ENCODE peak calls at places on chromosome 17, in four cellular contexts. One of them, this sample, is unnamed.
A peak's percentile ranks its signal among the peaks of the same experiment; 100 is the strongest.

GRCh38 chr17:40306395-40306794 is 2.6 kb upstream of the RARA start:
- DNase-seq in K562: no peak
- DNase-seq in SK-N-SH: peak; percentile 9
- DNase-seq in HepG2: no peak
- DNase-seq in this sample: no peak

GRCh38 chr17:58575511-58575910 is 61.1 kb upstream of the MTMR4 start:
- DNase-seq in HepG2: no peak
- DNase-seq in SK-N-SH: no peak
- DNase-seq in K562: no peak
- DNase-seq in this sample: no peak

GRCh38 chr17:975321-975982 is 4.1 kb downstream of the NXN start:
- DNase-seq in K562: no peak
- DNase-seq in HepG2: no peak
- DNase-seq in SK-N-SH: peak; percentile 28
- DNase-seq in this sample: no peak

GRCh38 chr17:79690988-79691836 is 39.5 kb upstream of the ENPP7 start:
- DNase-seq in SK-N-SH: no peak
- DNase-seq in K562: no peak
- DNase-seq in HepG2: no peak
- DNase-seq in this sample: no peak

GRCh38 chr17:12463102-12463501 is 202.6 kb upstream of the MYOCD start:
- DNase-seq in SK-N-SH: no peak
- DNase-seq in K562: no peak
- DNase-seq in HepG2: no peak
- DNase-seq in this sample: no peak

GRCh38 chr17:61831099-61831498 is 32.2 kb downstream of the BRIP1 start:
- DNase-seq in HepG2: no peak
- DNase-seq in K562: no peak
- DNase-seq in SK-N-SH: no peak
- DNase-seq in this sample: no peak

GRCh38 chr17:38914741-38915638 is 10.4 kb upstream of the LASP1NB start:
- DNase-seq in HepG2: peak; percentile 93
- DNase-seq in K562: peak; percentile 36
- DNase-seq in SK-N-SH: peak; percentile 67
- DNase-seq in this sample: peak; percentile 62

GRCh38 chr17:82729479-82730260 is 5.7 kb upstream of the FN3K start:
- DNase-seq in HepG2: no peak
- DNase-seq in SK-N-SH: no peak
- DNase-seq in K562: no peak
- DNase-seq in this sample: no peak

GRCh38 chr17:42760652-42761581 is at the start of gene RAMP2:
- DNase-seq in SK-N-SH: peak; percentile 84
- DNase-seq in K562: no peak
- DNase-seq in HepG2: no peak
- DNase-seq in this sample: peak; percentile 51

GRCh38 chr17:45722161-45722560 is 62.0 kb upstream of the CRHR1 start:
- DNase-seq in K562: peak; percentile 35
- DNase-seq in SK-N-SH: peak; percentile 76
- DNase-seq in HepG2: peak; percentile 58
- DNase-seq in this sample: peak; percentile 79

GRCh38 chr17:4497101-4497824 is 1.4 kb upstream of the SPNS2 start:
- DNase-seq in K562: no peak
- DNase-seq in HepG2: no peak
- DNase-seq in SK-N-SH: no peak
- DNase-seq in this sample: no peak

GRCh38 chr17:30332057-30332542 is 1.8 kb downstream of the TMIGD1 start:
- DNase-seq in HepG2: peak; percentile 88
- DNase-seq in K562: no peak
- DNase-seq in SK-N-SH: no peak
- DNase-seq in this sample: no peak

GRCh38 chr17:48530887-48531272 is at the start of gene HOXB1:
- DNase-seq in SK-N-SH: no peak
- DNase-seq in K562: no peak
- DNase-seq in HepG2: no peak
- DNase-seq in this sample: peak; percentile 63

GRCh38 chr17:42227849-42228696 is 33.8 kb upstream of the GHDC start:
- DNase-seq in K562: no peak
- DNase-seq in SK-N-SH: no peak
- DNase-seq in HepG2: no peak
- DNase-seq in this sample: no peak

GRCh38 chr17:34009946-34010345 is 245.1 kb upstream of the CCL2 start:
- DNase-seq in HepG2: no peak
- DNase-seq in SK-N-SH: no peak
- DNase-seq in K562: no peak
- DNase-seq in this sample: no peak

GRCh38 chr17:66123163-66123562 is 68.8 kb downstream of the CEP112 start:
- DNase-seq in HepG2: no peak
- DNase-seq in SK-N-SH: no peak
- DNase-seq in K562: no peak
- DNase-seq in this sample: no peak

GRCh38 chr17:79065105-79065670 is 9.4 kb upstream of the ENGASE start:
- DNase-seq in HepG2: peak; percentile 43
- DNase-seq in SK-N-SH: no peak
- DNase-seq in K562: peak; percentile 62
- DNase-seq in this sample: peak; percentile 70

GRCh38 chr17:71024172-71024571 is 854.8 kb downstream of the KCNJ2 start:
- DNase-seq in K562: no peak
- DNase-seq in HepG2: no peak
- DNase-seq in SK-N-SH: no peak
- DNase-seq in this sample: no peak

GRCh38 chr17:16425698-16426659 is 10.6 kb downstream of the TRPV2 start:
- DNase-seq in HepG2: peak; percentile 59
- DNase-seq in SK-N-SH: no peak
- DNase-seq in K562: no peak
- DNase-seq in this sample: no peak

DNA sequence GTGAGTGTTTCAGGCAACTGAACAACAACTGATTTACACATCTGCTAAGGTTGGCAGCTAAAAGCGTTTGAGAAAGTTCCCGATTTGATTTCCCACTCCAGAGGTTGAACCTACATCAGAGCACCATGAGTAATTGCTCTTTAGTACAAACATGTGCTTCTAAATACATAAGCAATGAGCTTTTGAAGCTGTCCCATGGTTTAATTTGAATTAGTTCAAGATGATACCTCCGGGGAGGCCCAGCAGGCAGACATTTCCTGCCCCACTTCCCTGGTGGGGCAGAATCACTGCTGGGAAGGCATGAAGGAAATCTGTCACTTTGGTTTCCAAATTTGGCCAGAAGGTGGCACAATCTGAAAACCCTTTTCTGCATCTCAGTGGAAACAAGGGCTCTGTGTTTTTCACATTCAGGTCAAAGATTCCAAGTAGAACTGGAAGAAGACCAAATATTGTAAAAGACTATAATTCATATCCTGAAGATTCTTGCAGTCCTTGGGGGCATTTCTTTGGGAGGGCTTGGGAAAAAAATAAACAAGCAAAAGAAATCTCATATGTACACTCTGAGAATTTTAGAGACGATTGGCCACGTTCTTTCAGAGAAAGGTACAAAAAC is 176.2 kb upstream of the FAM20A start:
- DNase-seq in K562: peak; percentile 27
- DNase-seq in SK-N-SH: peak; percentile 48
- DNase-seq in HepG2: peak; percentile 88
- DNase-seq in this sample: peak; percentile 41
- TF ChIP-seq FOXJ3 in K562: no peak
- TF ChIP-seq FOXJ3 in SK-N-SH: no peak
- TF ChIP-seq FOXJ3 in HepG2: peak; percentile 66
- TF ChIP-seq FOXJ3 in this sample: no peak

DNA sequence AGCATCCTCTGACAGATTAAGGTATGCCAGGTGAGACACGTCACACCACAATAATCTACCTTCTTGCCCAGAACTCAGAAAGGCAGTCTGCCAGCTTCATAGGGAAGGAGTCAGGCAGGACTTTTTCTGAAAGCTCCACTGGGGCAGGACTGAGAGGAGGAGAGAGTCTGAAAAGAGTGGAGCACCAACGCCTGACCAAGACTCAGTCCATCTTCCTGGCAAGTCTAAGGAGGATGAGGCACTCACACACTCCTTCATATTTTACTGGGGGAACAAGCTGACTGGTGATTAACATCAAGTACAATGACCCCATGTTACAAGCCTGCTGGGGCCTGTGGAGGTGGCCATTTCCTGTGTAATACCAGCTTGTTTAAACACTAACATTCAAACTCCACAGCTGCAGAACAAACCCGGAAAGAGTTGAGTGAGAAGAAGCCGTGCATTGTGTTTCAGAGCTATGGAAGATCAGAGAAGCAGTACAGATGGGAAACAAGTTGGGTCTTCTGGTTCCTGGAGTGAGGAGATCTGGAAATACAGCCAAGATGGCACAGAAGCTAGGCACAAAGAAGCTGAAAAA is 122.4 kb downstream of the HIC1 start:
- DNase-seq in K562: no peak
- DNase-seq in SK-N-SH: no peak
- DNase-seq in HepG2: peak; percentile 80
- DNase-seq in this sample: no peak
- TF ChIP-seq USF2 in K562: no peak
- TF ChIP-seq USF2 in SK-N-SH: no peak
- TF ChIP-seq USF2 in HepG2: no peak
- TF ChIP-seq USF2 in this sample: no peak

GRCh38 chr17:8224891-8225812 is 14.8 kb upstream of the AURKB start:
- DNase-seq in HepG2: no peak
- DNase-seq in SK-N-SH: no peak
- DNase-seq in K562: no peak
- DNase-seq in this sample: no peak

GRCh38 chr17:8221663-8222379 is 11.4 kb upstream of the AURKB start:
- DNase-seq in K562: peak; percentile 17
- DNase-seq in HepG2: no peak
- DNase-seq in SK-N-SH: peak; percentile 60
- DNase-seq in this sample: peak; percentile 89

GRCh38 chr17:8222380-8222629 is 11.9 kb upstream of the AURKB start:
- DNase-seq in HepG2: peak; percentile 86
- DNase-seq in SK-N-SH: no peak
- DNase-seq in K562: peak; percentile 45
- DNase-seq in this sample: no peak

GRCh38 chr17:8222630-8223355 is 12.4 kb upstream of the AURKB start:
- DNase-seq in SK-N-SH: peak; percentile 76
- DNase-seq in K562: peak; percentile 55
- DNase-seq in HepG2: peak; percentile 88
- DNase-seq in this sample: peak; percentile 95

GRCh38 chr17:8223356-8224063 is 13.1 kb upstream of the AURKB start:
- DNase-seq in SK-N-SH: peak; percentile 54
- DNase-seq in HepG2: peak; percentile 79
- DNase-seq in K562: peak; percentile 55
- DNase-seq in this sample: peak; percentile 77
- TF ChIP-seq FOXJ3 in SK-N-SH: no peak
- TF ChIP-seq FOXJ3 in HepG2: no peak
- TF ChIP-seq FOXJ3 in K562: no peak
- TF ChIP-seq FOXJ3 in this sample: no peak

DNA sequence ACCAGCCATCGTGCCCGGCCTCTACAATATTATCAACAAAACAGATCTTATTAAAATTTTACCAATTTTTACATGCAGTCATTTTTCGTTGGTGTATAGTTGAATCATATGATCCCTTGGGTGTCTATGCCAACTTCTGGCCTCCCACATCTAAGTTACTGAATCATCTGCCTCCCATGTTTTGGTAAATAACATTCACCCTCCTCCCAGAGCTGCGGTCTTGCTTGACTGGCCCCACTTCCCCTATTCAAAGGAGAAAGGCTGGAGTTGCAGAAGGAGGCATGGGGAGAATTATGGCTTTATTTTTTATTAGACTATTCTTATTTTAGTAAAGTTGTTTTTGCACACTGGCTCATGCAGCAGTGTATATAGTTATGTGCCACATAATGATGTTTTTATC is 18.5 kb upstream of the CCL23 start:
- DNase-seq in HepG2: no peak
- DNase-seq in K562: no peak
- DNase-seq in SK-N-SH: no peak
- DNase-seq in this sample: no peak
- TF ChIP-seq USF2 in HepG2: no peak
- TF ChIP-seq USF2 in K562: no peak
- TF ChIP-seq USF2 in SK-N-SH: no peak
- TF ChIP-seq USF2 in this sample: no peak

GRCh38 chr17:31582151-31582907 is 190.9 kb downstream of the RAB11FIP4 start:
- DNase-seq in K562: no peak
- DNase-seq in HepG2: no peak
- DNase-seq in SK-N-SH: no peak
- DNase-seq in this sample: no peak

GRCh38 chr17:31579265-31579664 is 187.8 kb downstream of the RAB11FIP4 start:
- DNase-seq in SK-N-SH: peak; percentile 77
- DNase-seq in K562: no peak
- DNase-seq in HepG2: no peak
- DNase-seq in this sample: no peak

GRCh38 chr17:31580331-31581021 is 189.0 kb downstream of the RAB11FIP4 start:
- DNase-seq in HepG2: no peak
- DNase-seq in K562: no peak
- DNase-seq in SK-N-SH: no peak
- DNase-seq in this sample: no peak

GRCh38 chr17:31581491-31581890 is 190.0 kb downstream of the RAB11FIP4 start:
- DNase-seq in K562: no peak
- DNase-seq in SK-N-SH: no peak
- DNase-seq in HepG2: no peak
- DNase-seq in this sample: no peak

GRCh38 chr17:31581022-31581483 is 189.6 kb downstream of the RAB11FIP4 start:
- DNase-seq in HepG2: no peak
- DNase-seq in SK-N-SH: peak; percentile 84
- DNase-seq in K562: no peak
- DNase-seq in this sample: no peak
- TF ChIP-seq FOXJ3 in HepG2: no peak
- TF ChIP-seq FOXJ3 in SK-N-SH: peak; percentile 79
- TF ChIP-seq FOXJ3 in K562: no peak
- TF ChIP-seq FOXJ3 in this sample: no peak

GRCh38 chr17:75240394-75241142 is 20.8 kb downstream of the GGA3 start:
- DNase-seq in SK-N-SH: peak; percentile 83
- DNase-seq in K562: peak; percentile 88
- DNase-seq in HepG2: peak; percentile 58
- DNase-seq in this sample: peak; percentile 82
- TF ChIP-seq USF2 in SK-N-SH: no peak
- TF ChIP-seq USF2 in K562: peak; percentile 67
- TF ChIP-seq USF2 in HepG2: no peak
- TF ChIP-seq USF2 in this sample: peak; percentile 84

GRCh38 chr17:77498875-77499698 is 358.3 kb downstream of the SEC14L1 start:
- DNase-seq in SK-N-SH: peak; percentile 76
- DNase-seq in HepG2: no peak
- DNase-seq in K562: no peak
- DNase-seq in this sample: no peak
- TF ChIP-seq FOXJ3 in SK-N-SH: no peak
- TF ChIP-seq FOXJ3 in HepG2: no peak
- TF ChIP-seq FOXJ3 in K562: no peak
- TF ChIP-seq FOXJ3 in this sample: no peak

This sample was measured in WTC11.